ENCODE peak calls at places on chromosomes 7 and 10, in six cellular contexts. A, E, S, F, W and K are unnamed samples.

GRCh38 chr10:91103384-91104184 is 116.9 kb upstream of the PCGF5 start:
- DNase-seq in A (no peak), E (no peak), S (no peak), F (no peak), W (no peak), K (no peak)

GRCh38 chr7:75971309-75971960 is 23.0 kb downstream of the TMEM120A start:
- DNase-seq in A (no peak), E (no peak), S (no peak), F (no peak), W (peak), K (no peak)

GRCh38 chr7:31051598-31052503 is at the start of gene ADCYAP1R1:
- DNase-seq in A (no peak), E (no peak), S (peak), F (no peak), W (no peak), K (no peak)

GRCh38 chr10:34789993-34790506 is 25.0 kb downstream of the PARD3 start:
- DNase-seq in A (no peak), E (no peak), S (no peak), F (peak), W (no peak), K (no peak)

GRCh38 chr7:128838981-128839731 is 8.9 kb downstream of the FLNC start:
- DNase-seq in A (no peak), E (no peak), S (peak), F (peak), W (no peak), K (no peak)

GRCh38 chr7:138661236-138661635 is 39.9 kb downstream of the SVOPL start:
- DNase-seq in A (no peak), E (no peak), S (no peak), F (no peak), W (no peak), K (no peak)

GRCh38 chr10:131574707-131575430 is 263.3 kb upstream of the TCERG1L start:
- DNase-seq in A (no peak), E (peak), S (no peak), F (no peak), W (peak), K (no peak)

GRCh38 chr10:72126184-72126871 is 38.0 kb upstream of the SPOCK2 start:
- DNase-seq in A (no peak), E (no peak), S (no peak), F (no peak), W (no peak), K (no peak)

GRCh38 chr10:77328272-77328816 is 309.3 kb downstream of the KCNMA1 start:
- DNase-seq in A (no peak), E (no peak), S (peak), F (peak), W (no peak), K (no peak)

GRCh38 chr10:96470108-96470743 is 43.5 kb downstream of the TLL2 start:
- DNase-seq in A (no peak), E (peak), S (peak), F (peak), W (no peak), K (no peak)

GRCh38 chr10:43118631-43119415 is 19.4 kb upstream of the CSGALNACT2 start:
- DNase-seq in A (no peak), E (no peak), S (peak), F (no peak), W (no peak), K (peak)

GRCh38 chr7:28957064-28957821 is 887 bp downstream of the TRIL start:
- DNase-seq in A (peak), E (peak), S (peak), F (peak), W (no peak), K (no peak)

GRCh38 chr10:25661632-25662031 is 272.4 kb upstream of the MYO3A start:
- DNase-seq in A (no peak), E (no peak), S (no peak), F (no peak), W (no peak), K (no peak)

GRCh38 chr7:31122649-31123058 is 70.5 kb downstream of the ADCYAP1R1 start:
- DNase-seq in A (peak), E (peak), S (peak), F (peak), W (peak), K (peak)

GRCh38 chr7:5766321-5766761 is 15.1 kb downstream of the RNF216 start:
- DNase-seq in A (no peak), E (no peak), S (no peak), F (no peak), W (no peak), K (no peak)

GRCh38 chr10:132387723-132388210 is 9.2 kb upstream of the PWWP2B start:
- DNase-seq in A (peak), E (peak), S (peak), F (peak), W (peak), K (peak)

DNA sequence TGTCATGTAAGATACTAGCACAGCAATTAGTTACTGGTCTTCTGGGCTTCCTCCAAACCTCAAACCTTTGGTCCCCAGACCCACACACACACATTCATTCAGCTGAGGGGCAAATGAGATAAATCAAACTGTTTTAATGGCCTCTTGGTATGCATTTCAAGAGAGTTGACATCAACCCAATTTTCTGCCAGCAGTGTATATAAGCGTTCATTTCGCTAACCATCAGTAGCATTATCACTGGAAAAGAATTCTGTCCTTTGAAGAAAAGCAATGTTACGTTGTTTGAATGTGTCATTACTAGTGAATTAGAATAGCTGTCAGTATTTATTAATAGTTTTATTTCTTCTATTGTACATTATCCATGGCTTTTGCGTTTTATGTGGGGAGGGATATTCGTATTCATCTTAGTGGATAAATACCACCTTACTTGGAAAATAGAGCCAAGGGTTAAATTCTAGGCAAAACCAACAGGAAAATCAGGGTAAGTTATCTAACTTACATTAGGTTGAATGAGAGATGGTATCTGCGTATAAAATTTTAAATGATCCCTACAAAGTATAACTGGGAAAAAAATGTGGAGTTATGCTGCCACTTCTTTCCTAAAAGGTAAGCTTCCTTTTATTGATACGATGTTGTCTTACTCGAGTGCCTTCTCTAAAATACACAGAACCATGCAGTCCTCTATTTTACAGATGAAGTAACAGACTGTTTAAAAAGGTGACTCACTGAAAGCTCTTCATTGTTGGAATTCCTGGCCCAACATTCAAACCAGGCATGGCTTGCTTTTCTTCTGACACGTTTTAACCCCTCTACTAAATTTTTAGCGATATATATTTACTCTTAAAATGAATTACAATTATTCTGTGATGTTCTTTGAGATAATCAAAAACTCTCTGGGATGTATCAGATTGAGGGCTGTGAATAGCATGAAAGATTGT is 2.0 kb upstream of the ZMYND11 start:
- DNase-seq in A (no peak), E (no peak), S (no peak), F (no peak), W (no peak), K (no peak)
- H3K27ac ChIP-seq in A (peak), E (no peak), S (no peak), F (peak), W (no peak), K (no peak)

GRCh38 chr7:64180989-64181388 is 26.0 kb upstream of the ZNF735 start:
- DNase-seq in A (no peak), E (no peak), S (no peak), F (no peak), W (no peak), K (no peak)
- TF ChIP-seq CTCF in A (no peak), E (no peak), S (no peak), F (no peak), W (peak), K (no peak)

DNA sequence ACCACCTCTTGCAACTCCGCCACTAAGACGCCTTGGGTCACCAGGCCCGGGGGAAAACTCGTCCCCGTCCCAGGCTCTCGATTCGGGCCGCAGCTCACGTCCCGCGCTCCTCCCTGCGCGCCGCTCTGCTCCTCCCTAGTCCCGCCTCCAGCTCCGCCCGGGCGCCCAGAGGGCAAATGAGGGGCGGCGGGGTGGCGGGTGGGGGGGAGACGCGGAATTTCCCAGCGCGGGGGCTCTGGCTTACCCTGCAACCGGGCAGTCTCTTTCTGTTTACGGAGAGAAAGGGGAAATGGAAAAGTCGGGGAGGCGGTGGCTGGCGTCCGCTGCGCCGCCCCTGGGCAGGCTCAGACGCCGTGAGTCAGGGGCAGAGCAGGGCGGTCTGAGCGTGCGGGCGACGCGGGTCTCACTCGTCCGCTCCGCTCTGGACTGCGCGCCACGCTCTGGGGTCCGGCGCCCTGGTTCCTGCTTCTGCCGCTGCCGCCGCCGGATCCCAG is at the start of gene MAP3K8:
- DNase-seq in A (peak), E (peak), S (peak), F (peak), W (peak), K (peak)
- TF ChIP-seq POLR2A in A (peak), E (peak), S (no peak), F (peak), W (peak), K (peak)

DNA sequence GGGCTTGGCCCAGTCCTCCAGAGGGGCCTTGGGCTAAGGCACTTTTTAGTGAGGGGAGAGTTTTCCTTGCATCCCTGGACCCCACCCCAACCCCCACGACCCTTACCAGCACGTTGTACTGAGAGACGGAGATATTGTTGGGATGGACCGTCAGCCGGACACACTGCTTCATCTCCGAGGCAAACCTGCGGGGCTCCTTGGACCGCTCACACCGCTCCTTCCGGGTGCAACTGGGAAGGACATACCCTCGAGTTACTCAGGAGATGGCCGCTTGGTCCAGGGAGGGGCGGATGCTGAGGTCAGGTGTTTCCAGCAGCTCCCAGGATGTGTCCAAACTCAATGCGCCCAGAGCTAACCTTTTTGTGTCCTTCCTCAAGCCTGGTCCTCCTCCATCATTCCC is 348.0 kb downstream of the PLXNA4 start:
- DNase-seq in A (no peak), E (no peak), S (no peak), F (no peak), W (no peak), K (no peak)
- H3K27ac ChIP-seq in A (no peak), E (no peak), S (no peak), F (no peak), W (no peak), K (no peak)

GRCh38 chr7:23074443-23075244 is 30.9 kb upstream of the KLHL7 start:
- DNase-seq in A (no peak), E (no peak), S (no peak), F (no peak), W (no peak), K (no peak)

GRCh38 chr7:23075571-23075970 is 30.0 kb upstream of the KLHL7 start:
- DNase-seq in A (no peak), E (no peak), S (no peak), F (no peak), W (no peak), K (no peak)

GRCh38 chr7:23072043-23072442 is 33.5 kb upstream of the KLHL7 start:
- DNase-seq in A (no peak), E (no peak), S (no peak), F (no peak), W (no peak), K (no peak)

GRCh38 chr7:23076774-23077173 is 28.8 kb upstream of the KLHL7 start:
- DNase-seq in A (no peak), E (no peak), S (no peak), F (no peak), W (no peak), K (no peak)

DNA sequence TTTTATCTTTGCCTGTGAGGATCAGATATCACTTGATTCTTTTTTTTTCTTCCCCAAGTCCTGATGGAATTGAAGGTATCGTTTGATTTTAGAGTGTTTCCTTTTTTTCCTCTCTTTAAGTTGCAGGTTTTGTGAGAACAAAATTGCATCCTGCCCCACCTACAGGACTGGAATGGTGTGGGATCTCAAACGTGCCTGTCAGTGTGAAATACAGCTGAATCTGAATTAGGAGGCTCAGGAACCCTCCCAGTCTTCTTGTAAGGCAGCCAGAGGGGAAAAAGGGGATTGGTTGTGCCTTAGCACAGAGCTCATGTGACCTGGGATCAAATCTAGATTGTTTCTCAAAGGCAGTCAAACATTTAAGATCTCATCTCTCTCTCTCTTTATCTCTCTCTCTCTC is 32.7 kb upstream of the KLHL7 start:
- DNase-seq in A (no peak), E (no peak), S (no peak), F (no peak), W (no peak), K (no peak)
- TF ChIP-seq CTCF in A (no peak), E (no peak), S (no peak), F (no peak), W (no peak), K (no peak)